ENCODE peak calls at places on chromosomes 4 and X, in five cellular contexts. One of them, this sample, is unnamed.

GRCh38 chrX:30713061-30713525 is 59.9 kb downstream of the GK start:
- DNase-seq in Peyer's patch: peak
- DNase-seq in cardiac muscle cell: peak
- DNase-seq in WERI-Rb-1: peak
- DNase-seq in aorta: no peak
- DNase-seq in this sample: peak

GRCh38 chr4:4608214-4608537 is 66.3 kb upstream of the STX18 start:
- DNase-seq in WERI-Rb-1: no peak
- DNase-seq in cardiac muscle cell: no peak
- DNase-seq in aorta: no peak
- DNase-seq in Peyer's patch: no peak
- DNase-seq in this sample: no peak

GRCh38 chr4:166816901-166817300 is 417.4 kb downstream of the SPOCK3 start:
- DNase-seq in cardiac muscle cell: no peak
- DNase-seq in aorta: no peak
- DNase-seq in Peyer's patch: peak
- DNase-seq in WERI-Rb-1: no peak
- DNase-seq in this sample: no peak

GRCh38 chr4:106869551-106869950 is 166.6 kb downstream of the DKK2 start:
- DNase-seq in Peyer's patch: no peak
- DNase-seq in aorta: no peak
- DNase-seq in cardiac muscle cell: no peak
- DNase-seq in WERI-Rb-1: no peak
- DNase-seq in this sample: no peak

GRCh38 chr4:122576261-122577188 is 44.3 kb downstream of the IL21 start:
- DNase-seq in WERI-Rb-1: no peak
- DNase-seq in Peyer's patch: no peak
- DNase-seq in cardiac muscle cell: peak
- DNase-seq in aorta: no peak
- DNase-seq in this sample: no peak

GRCh38 chr4:102430511-102430910 is 70.6 kb upstream of the NFKB1 start:
- DNase-seq in aorta: no peak
- DNase-seq in Peyer's patch: no peak
- DNase-seq in cardiac muscle cell: no peak
- DNase-seq in WERI-Rb-1: no peak
- DNase-seq in this sample: no peak

GRCh38 chrX:12825801-12826200 is 34.6 kb downstream of the PRPS2 start:
- DNase-seq in aorta: no peak
- DNase-seq in Peyer's patch: no peak
- DNase-seq in cardiac muscle cell: no peak
- DNase-seq in WERI-Rb-1: no peak
- DNase-seq in this sample: no peak

GRCh38 chr4:36152712-36153111 is 91.6 kb downstream of the ARAP2 start:
- DNase-seq in cardiac muscle cell: no peak
- DNase-seq in WERI-Rb-1: no peak
- DNase-seq in Peyer's patch: no peak
- DNase-seq in aorta: no peak
- DNase-seq in this sample: no peak

GRCh38 chrX:106397788-106398538 is 213.8 kb upstream of the RADX start:
- DNase-seq in aorta: no peak
- DNase-seq in Peyer's patch: no peak
- DNase-seq in cardiac muscle cell: peak
- DNase-seq in WERI-Rb-1: no peak
- DNase-seq in this sample: no peak

GRCh38 chr4:74540193-74540592 is 95.3 kb downstream of the AREG start:
- DNase-seq in aorta: no peak
- DNase-seq in cardiac muscle cell: no peak
- DNase-seq in WERI-Rb-1: no peak
- DNase-seq in Peyer's patch: no peak
- DNase-seq in this sample: no peak

GRCh38 chr4:128061566-128062536 is 739 bp downstream of the LARP1B start:
- DNase-seq in aorta: peak
- DNase-seq in cardiac muscle cell: peak
- DNase-seq in WERI-Rb-1: peak
- DNase-seq in Peyer's patch: peak
- DNase-seq in this sample: peak

GRCh38 chr4:169621754-169622481 is 1.5 kb downstream of the CLCN3 start:
- DNase-seq in WERI-Rb-1: no peak
- DNase-seq in aorta: no peak
- DNase-seq in cardiac muscle cell: no peak
- DNase-seq in Peyer's patch: no peak
- DNase-seq in this sample: no peak

GRCh38 chrX:154836163-154836562 is 1.7 kb upstream of the SMIM9 start:
- DNase-seq in Peyer's patch: no peak
- DNase-seq in cardiac muscle cell: no peak
- DNase-seq in WERI-Rb-1: no peak
- DNase-seq in aorta: no peak
- DNase-seq in this sample: no peak

GRCh38 chrX:83469551-83469950 is 38.5 kb upstream of the POU3F4 start:
- DNase-seq in WERI-Rb-1: peak
- DNase-seq in aorta: no peak
- DNase-seq in Peyer's patch: no peak
- DNase-seq in cardiac muscle cell: peak
- DNase-seq in this sample: no peak

GRCh38 chr4:37816719-37817118 is 9.8 kb upstream of the PGM2 start:
- DNase-seq in Peyer's patch: no peak
- DNase-seq in aorta: no peak
- DNase-seq in cardiac muscle cell: no peak
- DNase-seq in WERI-Rb-1: no peak
- DNase-seq in this sample: no peak

GRCh38 chr4:39855909-39856512 is 121.7 kb downstream of the PDS5A start:
- DNase-seq in cardiac muscle cell: no peak
- DNase-seq in Peyer's patch: no peak
- DNase-seq in aorta: no peak
- DNase-seq in WERI-Rb-1: no peak
- DNase-seq in this sample: no peak

GRCh38 chrX:24563291-24564010 is 83.7 kb downstream of the PCYT1B start:
- DNase-seq in aorta: no peak
- DNase-seq in cardiac muscle cell: no peak
- DNase-seq in Peyer's patch: no peak
- DNase-seq in WERI-Rb-1: peak
- DNase-seq in this sample: no peak

GRCh38 chr4:47367761-47368160 is 95.7 kb downstream of the COMMD8 start:
- DNase-seq in aorta: no peak
- DNase-seq in cardiac muscle cell: no peak
- DNase-seq in WERI-Rb-1: no peak
- DNase-seq in Peyer's patch: no peak
- DNase-seq in this sample: no peak

GRCh38 chr4:188993871-188994270 is 854.6 kb downstream of the TRIML1 start:
- DNase-seq in WERI-Rb-1: no peak
- DNase-seq in Peyer's patch: no peak
- DNase-seq in cardiac muscle cell: no peak
- DNase-seq in aorta: no peak
- DNase-seq in this sample: no peak

GRCh38 chr4:117831060-117831683 is 203.1 kb upstream of the NDST3 start:
- DNase-seq in WERI-Rb-1: no peak
- DNase-seq in Peyer's patch: no peak
- DNase-seq in cardiac muscle cell: no peak
- DNase-seq in aorta: no peak
- DNase-seq in this sample: no peak

GRCh38 chr4:2243682-2244380 is 1.9 kb upstream of the HAUS3 start:
- DNase-seq in aorta: peak
- DNase-seq in WERI-Rb-1: peak
- DNase-seq in cardiac muscle cell: peak
- DNase-seq in Peyer's patch: peak
- DNase-seq in this sample: peak

GRCh38 chrX:118612290-118612689 is 115.1 kb upstream of the IL13RA1 start:
- DNase-seq in Peyer's patch: no peak
- DNase-seq in aorta: no peak
- DNase-seq in WERI-Rb-1: no peak
- DNase-seq in cardiac muscle cell: no peak
- DNase-seq in this sample: no peak

GRCh38 chr4:112321768-112322684 is 24.9 kb downstream of the ALPK1 start:
- DNase-seq in cardiac muscle cell: peak
- DNase-seq in aorta: peak
- DNase-seq in Peyer's patch: peak
- DNase-seq in WERI-Rb-1: peak
- DNase-seq in this sample: peak

GRCh38 chrX:39162322-39162721 is 361.1 kb downstream of the MID1IP1 start:
- DNase-seq in Peyer's patch: peak
- DNase-seq in cardiac muscle cell: no peak
- DNase-seq in aorta: peak
- DNase-seq in WERI-Rb-1: no peak
- DNase-seq in this sample: no peak

GRCh38 chrX:40684092-40684491 is 36.7 kb upstream of the CXorf38 start:
- DNase-seq in aorta: no peak
- DNase-seq in Peyer's patch: no peak
- DNase-seq in WERI-Rb-1: no peak
- DNase-seq in cardiac muscle cell: no peak
- DNase-seq in this sample: no peak

GRCh38 chrX:100263650-100264049 is 146.4 kb downstream of the PCDH19 start:
- DNase-seq in Peyer's patch: no peak
- DNase-seq in WERI-Rb-1: no peak
- DNase-seq in aorta: no peak
- DNase-seq in cardiac muscle cell: no peak
- DNase-seq in this sample: no peak

GRCh38 chrX:119121341-119121740 is 6.3 kb downstream of the KIAA1210 start:
- DNase-seq in aorta: no peak
- DNase-seq in Peyer's patch: no peak
- DNase-seq in WERI-Rb-1: no peak
- DNase-seq in cardiac muscle cell: peak
- DNase-seq in this sample: no peak

GRCh38 chr4:142983111-142983510 is 137.0 kb upstream of the INPP4B start:
- DNase-seq in Peyer's patch: no peak
- DNase-seq in cardiac muscle cell: no peak
- DNase-seq in aorta: no peak
- DNase-seq in WERI-Rb-1: no peak
- DNase-seq in this sample: no peak

GRCh38 chrX:68842781-68843581 is 14.2 kb downstream of the EFNB1 start:
- DNase-seq in WERI-Rb-1: no peak
- DNase-seq in aorta: no peak
- DNase-seq in Peyer's patch: no peak
- DNase-seq in cardiac muscle cell: no peak
- DNase-seq in this sample: no peak

GRCh38 chrX:68842351-68842750 is 13.5 kb downstream of the EFNB1 start:
- DNase-seq in WERI-Rb-1: no peak
- DNase-seq in aorta: no peak
- DNase-seq in Peyer's patch: no peak
- DNase-seq in cardiac muscle cell: no peak
- DNase-seq in this sample: no peak

GRCh38 chrX:68840256-68840655 is 11.4 kb downstream of the EFNB1 start:
- DNase-seq in WERI-Rb-1: no peak
- DNase-seq in cardiac muscle cell: no peak
- DNase-seq in Peyer's patch: peak
- DNase-seq in aorta: peak
- DNase-seq in this sample: no peak

GRCh38 chrX:68839771-68840170 is 10.9 kb downstream of the EFNB1 start:
- DNase-seq in aorta: peak
- DNase-seq in WERI-Rb-1: no peak
- DNase-seq in cardiac muscle cell: no peak
- DNase-seq in Peyer's patch: peak
- DNase-seq in this sample: no peak

DNA sequence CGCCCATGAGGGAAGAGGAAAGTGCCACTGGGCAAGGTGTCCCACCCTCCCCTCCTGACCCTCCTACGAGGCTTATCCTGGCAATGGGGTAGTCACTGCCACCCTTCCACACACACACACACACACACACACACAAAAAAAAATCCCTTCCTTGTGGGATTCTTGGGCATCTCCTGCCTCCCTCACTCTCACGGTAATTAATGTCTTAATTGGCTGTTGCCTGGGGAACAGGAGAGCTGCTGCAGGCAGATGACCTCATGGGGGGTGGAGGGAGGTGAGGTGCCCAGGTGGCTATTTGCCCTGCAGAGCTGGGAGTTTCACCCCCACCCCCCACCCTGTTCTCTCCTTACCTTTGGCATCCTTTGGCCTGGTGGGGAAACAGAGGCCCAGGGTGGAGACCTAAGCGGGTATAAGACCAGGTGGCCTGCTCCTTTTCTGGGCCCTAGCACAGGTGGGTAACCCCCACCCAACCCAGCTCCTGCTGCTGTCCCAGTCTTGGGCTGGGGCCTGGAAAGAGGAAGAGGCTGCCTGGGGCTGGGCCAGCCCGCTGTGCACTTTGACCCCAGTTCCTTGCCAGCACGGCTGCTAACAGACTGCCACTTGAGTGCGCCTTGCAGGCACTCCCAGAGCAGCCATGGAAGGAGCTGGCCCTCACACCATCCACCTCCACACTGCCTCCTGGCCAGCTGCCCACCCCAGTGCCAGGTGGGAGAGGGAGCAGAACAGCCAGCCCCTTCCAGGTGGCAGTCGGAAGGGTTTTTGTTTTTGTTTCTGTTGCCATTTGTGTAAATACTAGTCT is 12.6 kb downstream of the EFNB1 start:
- DNase-seq in WERI-Rb-1: no peak
- DNase-seq in Peyer's patch: peak
- DNase-seq in cardiac muscle cell: no peak
- DNase-seq in aorta: no peak
- DNase-seq in this sample: no peak
- H3K27ac ChIP-seq in WERI-Rb-1: no peak
- H3K27ac ChIP-seq in Peyer's patch: peak
- H3K27ac ChIP-seq in cardiac muscle cell: no peak
- H3K27ac ChIP-seq in aorta: no peak
- H3K27ac ChIP-seq in this sample: no peak

GRCh38 chr4:150082241-150082640 is 4.0 kb downstream of the DCLK2 start:
- DNase-seq in WERI-Rb-1: peak
- DNase-seq in Peyer's patch: no peak
- DNase-seq in aorta: no peak
- DNase-seq in cardiac muscle cell: peak
- DNase-seq in this sample: no peak
- H3K4me3 ChIP-seq in WERI-Rb-1: no peak
- H3K4me3 ChIP-seq in Peyer's patch: no peak
- H3K4me3 ChIP-seq in aorta: no peak
- H3K4me3 ChIP-seq in cardiac muscle cell: no peak
- H3K4me3 ChIP-seq in this sample: no peak

DNA sequence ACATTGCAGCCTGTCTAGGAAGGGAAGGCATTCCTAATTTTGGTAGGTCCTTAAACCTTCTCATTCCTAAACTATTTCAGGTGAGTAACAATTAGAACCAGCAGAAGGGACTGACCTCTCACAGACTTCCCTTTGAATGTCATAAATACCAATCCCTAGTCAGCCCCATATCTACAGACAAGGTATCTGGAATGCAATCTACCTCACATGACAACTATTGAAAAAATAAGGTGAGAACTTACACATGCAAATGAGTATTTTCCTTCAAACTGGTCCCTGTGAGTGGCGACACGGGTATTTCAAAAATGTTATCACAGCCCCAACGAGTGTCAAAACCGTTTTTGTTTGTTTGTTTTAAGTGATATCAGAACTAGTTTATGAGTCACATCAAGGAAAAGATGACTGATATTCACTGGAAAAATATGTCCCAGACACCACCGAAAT is 102.4 kb upstream of the VCX2 start:
- DNase-seq in aorta: no peak
- DNase-seq in WERI-Rb-1: no peak
- DNase-seq in cardiac muscle cell: no peak
- DNase-seq in Peyer's patch: no peak
- DNase-seq in this sample: no peak
- H3K27ac ChIP-seq in aorta: no peak
- H3K27ac ChIP-seq in WERI-Rb-1: no peak
- H3K27ac ChIP-seq in cardiac muscle cell: no peak
- H3K27ac ChIP-seq in Peyer's patch: no peak
- H3K27ac ChIP-seq in this sample: no peak

DNA sequence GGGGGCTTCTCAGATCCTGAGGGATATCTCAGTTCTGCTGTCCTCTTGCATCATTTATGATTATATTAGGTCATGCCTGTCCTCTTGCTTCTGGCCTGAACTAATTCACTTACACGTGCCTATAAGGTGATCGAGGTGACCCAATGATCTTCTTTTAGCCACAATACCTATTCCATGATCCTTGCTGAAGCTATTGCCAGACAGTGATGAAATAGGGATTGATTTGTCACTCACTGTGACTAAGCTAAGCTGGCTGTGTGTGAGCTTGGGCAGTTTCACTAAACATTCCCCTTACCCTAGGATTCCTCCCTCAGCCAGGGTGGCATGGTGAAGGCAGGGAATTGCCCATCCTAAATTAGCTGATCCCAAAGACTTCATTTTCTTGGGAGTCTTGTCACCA is 19.0 kb downstream of the HADH start:
- DNase-seq in cardiac muscle cell: no peak
- DNase-seq in aorta: no peak
- DNase-seq in WERI-Rb-1: no peak
- DNase-seq in Peyer's patch: no peak
- DNase-seq in this sample: no peak
- H3K4me3 ChIP-seq in cardiac muscle cell: no peak
- H3K4me3 ChIP-seq in aorta: no peak
- H3K4me3 ChIP-seq in WERI-Rb-1: no peak
- H3K4me3 ChIP-seq in Peyer's patch: no peak
- H3K4me3 ChIP-seq in this sample: no peak

This sample was measured in lung.